ENCODE peak calls at places on chromosomes 6 and 20, in four cellular contexts. One of them, this sample, is unnamed.

GRCh38 chr20:10640897-10641296 is 32.9 kb downstream of the JAG1 start:
- DNase-seq in left ventricle myocardium inferior: no peak
- DNase-seq in right cardiac atrium: no peak
- DNase-seq in fibroblast of pulmonary artery: no peak
- DNase-seq in this sample: no peak

GRCh38 chr6:163751032-163751525 is 336.6 kb downstream of the QKI start:
- DNase-seq in right cardiac atrium: no peak
- DNase-seq in left ventricle myocardium inferior: no peak
- DNase-seq in fibroblast of pulmonary artery: no peak
- DNase-seq in this sample: no peak

GRCh38 chr6:137637161-137637560 is 143.0 kb upstream of the OLIG3 start:
- DNase-seq in left ventricle myocardium inferior: no peak
- DNase-seq in fibroblast of pulmonary artery: peak; percentile 98
- DNase-seq in right cardiac atrium: no peak
- DNase-seq in this sample: peak; percentile 97

GRCh38 chr20:35768731-35769664 is 2.8 kb upstream of the PHF20 start:
- DNase-seq in right cardiac atrium: peak; percentile 98
- DNase-seq in left ventricle myocardium inferior: peak; percentile 96
- DNase-seq in fibroblast of pulmonary artery: peak; percentile 99
- DNase-seq in this sample: peak; percentile 97

GRCh38 chr6:79030023-79030422 is 48.0 kb downstream of the PHIP start:
- DNase-seq in fibroblast of pulmonary artery: no peak
- DNase-seq in left ventricle myocardium inferior: no peak
- DNase-seq in right cardiac atrium: no peak
- DNase-seq in this sample: no peak

GRCh38 chr20:61556116-61556515 is 304.1 kb downstream of the CDH4 start:
- DNase-seq in left ventricle myocardium inferior: no peak
- DNase-seq in fibroblast of pulmonary artery: peak; percentile 36
- DNase-seq in right cardiac atrium: no peak
- DNase-seq in this sample: peak; percentile 88

GRCh38 chr6:25202505-25202904 is 76.7 kb upstream of the CARMIL1 start:
- DNase-seq in left ventricle myocardium inferior: no peak
- DNase-seq in right cardiac atrium: no peak
- DNase-seq in fibroblast of pulmonary artery: peak; percentile 81
- DNase-seq in this sample: peak; percentile 59

GRCh38 chr6:145453376-145453775 is 281.9 kb downstream of the EPM2A start:
- DNase-seq in left ventricle myocardium inferior: no peak
- DNase-seq in fibroblast of pulmonary artery: peak; percentile 30
- DNase-seq in right cardiac atrium: no peak
- DNase-seq in this sample: peak; percentile 12

GRCh38 chr6:78598966-78599365 is 268.4 kb upstream of the IRAK1BP1 start:
- DNase-seq in right cardiac atrium: no peak
- DNase-seq in left ventricle myocardium inferior: no peak
- DNase-seq in fibroblast of pulmonary artery: peak; percentile 94
- DNase-seq in this sample: peak; percentile 95

This sample was measured in NCI-H226.